ENCODE peak calls at places on chromosomes 6 and 20, in five cellular contexts. F is BE2C, R is HFFc6, U is tibial nerve, N is ovary. W is an unnamed sample.

GRCh38 chr6:20946037-20946436 is 411.8 kb downstream of the CDKAL1 start:
- DNase-seq in F (no peak), R (peak), U (no peak), N (no peak), W (no peak)

GRCh38 chr6:118660218-118660569 is 8.8 kb upstream of the CEP85L start:
- DNase-seq in F (peak), R (no peak), U (no peak), N (peak), W (no peak)

GRCh38 chr6:70973591-70973990 is 16.7 kb upstream of the B3GAT2 start:
- DNase-seq in F (no peak), R (no peak), U (no peak), N (no peak), W (no peak)

GRCh38 chr6:3258201-3258600 is 546 bp upstream of the PSMG4 start:
- DNase-seq in F (no peak), R (no peak), U (no peak), N (no peak), W (no peak)

GRCh38 chr6:34360556-34360955 is 31.9 kb downstream of the NUDT3 start:
- DNase-seq in F (no peak), R (peak), U (no peak), N (no peak), W (no peak)

GRCh38 chr6:154614101-154614500 is 103.6 kb upstream of the CNKSR3 start:
- DNase-seq in F (no peak), R (peak), U (no peak), N (no peak), W (no peak)

GRCh38 chr20:31862157-31862470 is 8.2 kb downstream of the DUSP15 start:
- DNase-seq in F (no peak), R (no peak), U (no peak), N (no peak), W (no peak)

GRCh38 chr6:108801331-108801730 is 46.9 kb upstream of the ARMC2 start:
- DNase-seq in F (no peak), R (no peak), U (no peak), N (no peak), W (no peak)

GRCh38 chr6:40948598-40948997 is 90.4 kb downstream of the UNC5CL start:
- DNase-seq in F (no peak), R (peak), U (no peak), N (no peak), W (no peak)

GRCh38 chr6:20117474-20117873 is 94.8 kb downstream of the MBOAT1 start:
- DNase-seq in F (no peak), R (no peak), U (no peak), N (no peak), W (no peak)

GRCh38 chr6:147204060-147204785 is at the start of gene STXBP5:
- DNase-seq in F (peak), R (peak), U (no peak), N (peak), W (peak)

GRCh38 chr6:119285908-119286625 is 63.5 kb downstream of the MAN1A1 start:
- DNase-seq in F (no peak), R (no peak), U (no peak), N (no peak), W (no peak)

GRCh38 chr6:39280247-39280731 is 33.9 kb downstream of the KCNK17 start:
- DNase-seq in F (no peak), R (no peak), U (no peak), N (no peak), W (no peak)

GRCh38 chr6:111865049-111865585 is 8.1 kb downstream of the FYN start:
- DNase-seq in F (no peak), R (no peak), U (no peak), N (no peak), W (no peak)

GRCh38 chr6:157438611-157439109 is 57.7 kb downstream of the ZDHHC14 start:
- DNase-seq in F (no peak), R (no peak), U (no peak), N (no peak), W (no peak)

GRCh38 chr6:52306972-52307849 is 22.7 kb upstream of the MCM3 start:
- DNase-seq in F (no peak), R (no peak), U (no peak), N (no peak), W (no peak)

GRCh38 chr6:130975325-130975724 is 87.7 kb downstream of the EPB41L2 start:
- DNase-seq in F (no peak), R (peak), U (no peak), N (no peak), W (no peak)

GRCh38 chr6:63295553-63295952 is 24.2 kb downstream of the LGSN start:
- DNase-seq in F (no peak), R (no peak), U (no peak), N (no peak), W (no peak)

GRCh38 chr6:22298393-22299010 is 1.7 kb upstream of the PRL start:
- DNase-seq in F (no peak), R (no peak), U (no peak), N (no peak), W (no peak)

GRCh38 chr20:46004813-46005505 is 3.7 kb upstream of the MMP9 start:
- DNase-seq in F (no peak), R (no peak), U (no peak), N (no peak), W (no peak)

GRCh38 chr6:36958775-36959554 is 4.4 kb downstream of the PI16 start:
- DNase-seq in F (no peak), R (no peak), U (no peak), N (no peak), W (no peak)

GRCh38 chr20:51439160-51439689 is 103.3 kb downstream of the NFATC2 start:
- DNase-seq in F (no peak), R (no peak), U (no peak), N (no peak), W (no peak)

GRCh38 chr6:37584654-37585522 is 85.2 kb upstream of the CCDC167 start:
- DNase-seq in F (no peak), R (no peak), U (no peak), N (no peak), W (peak)

GRCh38 chr20:25178563-25179438 is 16.7 kb upstream of the ENTPD6 start:
- DNase-seq in F (peak), R (peak), U (no peak), N (peak), W (peak)

GRCh38 chr20:10109621-10110020 is 74.8 kb downstream of the ANKEF1 start:
- DNase-seq in F (no peak), R (no peak), U (no peak), N (no peak), W (no peak)

GRCh38 chr20:47862841-47863240 is 77.6 kb upstream of the SULF2 start:
- DNase-seq in F (no peak), R (no peak), U (no peak), N (no peak), W (no peak)

GRCh38 chr6:52399511-52400315 is 20.4 kb upstream of the EFHC1 start:
- DNase-seq in F (peak), R (peak), U (no peak), N (peak), W (peak)

GRCh38 chr6:73028893-73029450 is 196.3 kb downstream of the KHDC1L start:
- DNase-seq in F (no peak), R (no peak), U (no peak), N (no peak), W (no peak)

GRCh38 chr6:132749111-132749510 is 8.6 kb downstream of the VNN2 start:
- DNase-seq in F (no peak), R (peak), U (no peak), N (no peak), W (no peak)

GRCh38 chr6:31304683-31305082 is 32.8 kb upstream of the HLA-C start:
- DNase-seq in F (no peak), R (no peak), U (no peak), N (no peak), W (no peak)

GRCh38 chr20:15616626-15617025 is 956.6 kb downstream of the KIF16B start:
- DNase-seq in F (no peak), R (peak), U (no peak), N (no peak), W (no peak)

GRCh38 chr20:50240092-50240491 is 49.5 kb downstream of the CEBPB start:
- DNase-seq in F (no peak), R (no peak), U (no peak), N (no peak), W (no peak)

GRCh38 chr6:170108890-170109587 is 181.8 kb downstream of the DLL1 start:
- DNase-seq in F (no peak), R (no peak), U (no peak), N (peak), W (no peak)

GRCh38 chr6:135088818-135089809 is 34.5 kb upstream of the HBS1L start:
- DNase-seq in F (no peak), R (peak), U (no peak), N (no peak), W (no peak)
- TF ChIP-seq CTCF in F (peak), R (peak), U (no peak), N (no peak), W (peak)

GRCh38 chr20:63518351-63518861 is 2.2 kb upstream of the PPDPF start:
- DNase-seq in F (peak), R (no peak), U (no peak), N (no peak), W (no peak)

GRCh38 chr20:63520939-63521601 is 505 bp downstream of the PPDPF start:
- DNase-seq in F (peak), R (peak), U (peak), N (peak), W (peak)

GRCh38 chr20:63518946-63519764 is 1.4 kb upstream of the PPDPF start:
- DNase-seq in F (no peak), R (no peak), U (no peak), N (no peak), W (no peak)

GRCh38 chr20:63520594-63520938 is at the start of gene PPDPF:
- DNase-seq in F (peak), R (peak), U (peak), N (peak), W (peak)

DNA sequence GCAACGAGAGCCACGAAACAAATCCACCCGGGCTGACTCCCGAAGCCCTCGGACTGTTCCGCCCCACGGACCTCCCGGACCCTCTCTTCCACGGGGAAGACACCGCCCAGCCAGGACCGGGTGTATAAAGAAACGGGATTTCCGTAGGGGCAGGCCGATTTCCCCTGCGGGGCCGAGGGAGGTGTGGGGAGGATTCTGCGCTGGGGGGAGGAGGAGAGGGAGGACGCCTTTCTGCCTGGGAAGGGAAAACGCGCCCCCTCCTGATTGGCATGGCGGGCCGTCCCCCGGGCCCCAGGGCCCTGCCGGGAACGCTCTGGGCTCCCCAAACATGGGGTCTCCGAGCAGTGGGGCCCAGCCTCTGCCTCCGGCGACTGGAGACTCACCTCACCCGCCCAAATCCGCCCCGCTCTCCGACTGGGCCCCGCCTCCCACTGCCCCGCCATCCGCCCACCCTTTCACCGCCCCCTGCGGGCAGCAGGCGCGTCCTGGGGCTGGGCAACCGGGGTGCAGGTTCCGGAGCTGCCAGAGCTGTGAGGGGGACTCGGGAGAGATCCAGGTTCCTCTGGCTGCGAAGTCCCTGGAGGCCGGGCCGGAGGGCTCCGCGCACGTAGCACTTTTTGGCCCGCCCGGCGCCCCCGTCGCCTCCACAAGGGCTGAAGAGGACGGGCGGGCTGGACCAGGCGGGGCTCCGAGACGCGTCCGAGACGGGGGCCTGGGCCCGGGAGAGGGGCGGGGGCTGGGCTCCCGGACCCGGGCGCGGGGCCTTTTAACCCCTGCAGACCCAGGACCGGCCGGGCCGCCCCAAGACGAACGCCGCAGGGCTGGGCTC is 586 bp upstream of the PPDPF start:
- DNase-seq in F (peak), R (peak), U (no peak), N (peak), W (peak)
- TF ChIP-seq CTCF in F (peak), R (peak), U (no peak), N (peak), W (peak)

DNA sequence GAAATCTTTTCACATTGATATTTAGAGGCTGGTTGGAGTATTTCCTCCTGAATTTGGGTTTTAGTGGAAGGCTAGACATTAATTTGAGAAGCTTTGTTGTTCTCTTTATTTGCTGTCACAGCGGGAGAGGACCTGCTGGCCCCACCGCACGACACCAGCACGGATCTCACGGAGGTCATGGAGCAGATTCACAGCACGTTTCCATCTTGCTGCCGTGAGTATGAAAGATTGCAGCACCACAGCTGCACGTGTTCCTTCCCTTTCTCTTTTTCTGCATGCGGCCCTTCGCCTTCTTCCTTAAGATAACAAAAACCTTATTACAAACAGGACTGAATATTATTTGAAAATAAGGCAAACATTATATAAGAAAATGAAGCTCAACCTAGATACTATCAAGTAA is 555.5 kb downstream of the UTRN start:
- DNase-seq in F (no peak), R (no peak), U (no peak), N (no peak), W (no peak)
- TF ChIP-seq CTCF in F (no peak), R (no peak), U (no peak), N (no peak), W (no peak)

DNA sequence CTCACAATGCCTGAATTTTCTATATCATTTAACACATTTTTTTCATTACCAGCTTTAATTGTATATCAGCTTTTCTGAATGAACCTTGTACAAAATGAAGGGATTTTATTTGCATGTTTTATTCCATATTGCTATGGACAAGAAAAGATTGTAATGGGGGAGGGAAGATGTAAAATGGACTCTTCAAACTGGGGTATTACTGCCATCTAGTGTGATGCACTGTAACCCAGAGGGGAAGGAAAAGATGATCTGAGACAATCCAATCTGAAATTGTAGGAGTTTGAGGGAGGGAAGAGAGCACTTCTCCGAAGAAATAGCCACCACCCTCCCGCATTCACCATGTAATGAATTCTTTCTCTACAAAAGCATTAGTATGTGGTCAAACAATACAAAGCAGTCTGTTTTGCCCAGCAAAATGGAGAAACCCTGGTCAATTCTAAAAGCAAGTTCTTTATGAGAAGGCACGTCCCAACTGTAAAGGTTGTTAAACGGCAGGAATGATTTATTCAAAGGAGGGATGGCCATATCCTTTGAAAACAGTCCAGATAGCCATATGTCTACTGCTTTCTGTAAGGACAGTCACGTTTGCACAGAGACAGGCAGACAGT is 679.5 kb upstream of the NRSN1 start:
- DNase-seq in F (peak), R (no peak), U (no peak), N (no peak), W (peak)
- TF ChIP-seq CTCF in F (peak), R (peak), U (peak), N (peak), W (peak)

GRCh38 chr20:1438361-1438760 is 28.3 kb downstream of the NSFL1C start:
- DNase-seq in F (no peak), R (no peak), U (no peak), N (no peak), W (no peak)

GRCh38 chr20:1437222-1437904 is 29.3 kb downstream of the NSFL1C start:
- DNase-seq in F (peak), R (peak), U (peak), N (peak), W (peak)

GRCh38 chr20:1442304-1442703 is 24.3 kb downstream of the NSFL1C start:
- DNase-seq in F (no peak), R (no peak), U (no peak), N (no peak), W (no peak)

GRCh38 chr20:1441133-1441532 is 25.5 kb downstream of the NSFL1C start:
- DNase-seq in F (no peak), R (no peak), U (no peak), N (no peak), W (no peak)

GRCh38 chr20:1440024-1440423 is 26.6 kb downstream of the NSFL1C start:
- DNase-seq in F (no peak), R (peak), U (no peak), N (no peak), W (no peak)
- TF ChIP-seq CTCF in F (no peak), R (peak), U (no peak), N (no peak), W (no peak)

DNA sequence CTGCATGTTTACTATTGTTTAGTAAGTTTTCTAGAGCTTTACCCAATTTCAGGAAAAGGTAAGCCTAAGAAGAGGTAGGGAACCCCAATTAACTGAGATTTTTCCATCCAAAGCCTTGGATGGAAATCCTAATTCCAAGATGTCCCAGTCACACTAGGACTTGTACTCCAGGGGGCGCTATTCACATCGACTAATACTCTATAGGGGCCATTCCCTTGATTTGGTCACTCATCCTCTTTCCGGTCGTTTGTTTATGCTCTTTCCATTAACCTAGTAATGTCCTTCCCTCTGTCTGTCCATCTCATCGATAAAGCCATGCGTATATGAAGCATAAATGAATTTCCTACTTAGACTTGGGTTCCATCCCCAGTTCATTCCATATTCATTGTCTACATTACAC is 80.8 kb upstream of the FUCA2 start:
- DNase-seq in F (peak), R (no peak), U (no peak), N (no peak), W (no peak)
- TF ChIP-seq CTCF in F (peak), R (peak), U (no peak), N (no peak), W (peak)

DNA sequence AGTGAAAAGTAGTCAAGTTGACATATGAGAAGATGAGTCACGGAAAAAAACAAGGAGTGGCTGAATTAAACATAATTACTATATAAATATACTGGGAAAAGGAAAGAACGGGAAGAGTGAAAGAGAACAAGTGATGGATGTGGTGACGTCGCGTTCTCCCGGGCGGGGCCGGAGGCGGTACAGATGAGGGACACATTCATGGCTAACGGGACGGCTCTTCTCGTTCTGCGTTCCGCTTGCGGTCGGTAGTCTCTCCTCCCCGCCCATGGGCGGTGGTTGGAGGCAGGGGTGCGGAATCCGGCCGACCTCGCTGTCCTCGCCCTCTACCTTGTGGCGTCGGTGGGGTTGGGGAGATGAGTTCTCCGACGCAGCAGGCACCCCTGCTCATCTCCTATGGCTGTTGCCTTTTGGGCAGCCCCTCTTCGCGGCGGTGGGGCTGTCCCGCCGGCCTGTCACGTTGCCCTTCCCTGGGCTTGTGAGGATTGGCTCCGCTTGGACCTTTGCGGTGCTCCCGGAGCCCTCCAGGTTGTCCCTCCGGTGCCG is 22.5 kb downstream of the HLA-G start:
- DNase-seq in F (no peak), R (no peak), U (no peak), N (no peak), W (no peak)
- TF ChIP-seq CTCF in F (no peak), R (no peak), U (no peak), N (no peak), W (no peak)

W was measured in nephron progenitor cell.